ENCODE peak calls at places on chromosomes 7 and 10, in nine cellular contexts. T, Q, F, V, Z, C, E, I and R are unnamed samples.

GRCh38 chr10:132865236-132865635 is 77.1 kb downstream of the CFAP46 start:
- DNase-seq in T (no peak), Q (no peak), F (peak; percentile 28), V (no peak), Z (no peak), C (no peak), E (no peak), I (no peak), R (no peak)

GRCh38 chr10:12482586-12482985 is 133.2 kb downstream of the CAMK1D start:
- DNase-seq in T (no peak), Q (no peak), F (peak; percentile 66), V (no peak), Z (peak; percentile 34), C (no peak), E (no peak), I (no peak), R (no peak)

GRCh38 chr7:36979810-36980248 is 255.5 kb upstream of the AOAH start:
- DNase-seq in T (no peak), Q (no peak), F (no peak), V (no peak), Z (no peak), C (no peak), E (no peak), I (no peak), R (peak; percentile 88)

GRCh38 chr10:29248156-29248555 is 40.7 kb upstream of the LYZL1 start:
- DNase-seq in T (no peak), Q (no peak), F (no peak), V (no peak), Z (no peak), C (no peak), E (no peak), I (no peak), R (no peak)

GRCh38 chr7:30464231-30464660 is 14.3 kb downstream of the NOD1 start:
- DNase-seq in T (peak; percentile 38), Q (peak; percentile 49), F (no peak), V (no peak), Z (no peak), C (no peak), E (no peak), I (no peak), R (peak; percentile 48)

GRCh38 chr10:5628798-5629788 is 37.3 kb downstream of the ASB13 start:
- DNase-seq in T (peak; percentile 67), Q (no peak), F (no peak), V (no peak), Z (no peak), C (no peak), E (no peak), I (peak; percentile 29), R (peak; percentile 69)

GRCh38 chr7:149817836-149818535 is 20.2 kb upstream of the ZNF862 start:
- DNase-seq in T (no peak), Q (no peak), F (no peak), V (no peak), Z (no peak), C (no peak), E (no peak), I (no peak), R (no peak)

GRCh38 chr7:3063016-3063753 is 19.5 kb upstream of the CARD11 start:
- DNase-seq in T (no peak), Q (no peak), F (no peak), V (peak; percentile 36), Z (no peak), C (no peak), E (no peak), I (peak; percentile 6), R (no peak)

GRCh38 chr7:128153436-128153835 is 87.6 kb upstream of the LEP start:
- DNase-seq in T (no peak), Q (no peak), F (no peak), V (no peak), Z (no peak), C (no peak), E (no peak), I (no peak), R (no peak)

GRCh38 chr7:45975847-45976484 is 54.9 kb upstream of the IGFBP3 start:
- DNase-seq in T (no peak), Q (no peak), F (no peak), V (no peak), Z (no peak), C (no peak), E (no peak), I (no peak), R (no peak)

GRCh38 chr10:86027346-86027745 is 339.2 kb downstream of the GRID1 start:
- DNase-seq in T (no peak), Q (no peak), F (no peak), V (no peak), Z (no peak), C (no peak), E (no peak), I (no peak), R (no peak)

GRCh38 chr7:1957471-1958225 is 275.1 kb downstream of the MAD1L1 start:
- DNase-seq in T (no peak), Q (no peak), F (no peak), V (no peak), Z (no peak), C (no peak), E (no peak), I (no peak), R (no peak)

GRCh38 chr7:110835209-110835608 is 255.7 kb upstream of the LRRN3 start:
- DNase-seq in T (no peak), Q (no peak), F (no peak), V (peak; percentile 77), Z (no peak), C (no peak), E (peak; percentile 18), I (peak; percentile 47), R (no peak)

GRCh38 chr7:133705596-133705995 is 421.5 kb upstream of the LRGUK start:
- DNase-seq in T (peak; percentile 84), Q (no peak), F (no peak), V (no peak), Z (no peak), C (no peak), E (no peak), I (peak; percentile 89), R (peak; percentile 88)

GRCh38 chr7:110839866-110840265 is 251.1 kb upstream of the LRRN3 start:
- DNase-seq in T (peak; percentile 22), Q (no peak), F (no peak), V (no peak), Z (peak; percentile 28), C (no peak), E (peak; percentile 33), I (peak; percentile 22), R (peak; percentile 8)

GRCh38 chr10:73940634-73941221 is 29.8 kb downstream of the PLAU start:
- DNase-seq in T (peak; percentile 92), Q (no peak), F (peak; percentile 84), V (peak; percentile 69), Z (peak; percentile 83), C (peak; percentile 93), E (peak; percentile 32), I (peak; percentile 100), R (no peak)

GRCh38 chr7:91264924-91265681 is 870 bp downstream of the FZD1 start:
- DNase-seq in T (peak; percentile 87), Q (no peak), F (peak; percentile 52), V (peak; percentile 73), Z (peak; percentile 62), C (no peak), E (no peak), I (peak; percentile 53), R (peak; percentile 80)

GRCh38 chr10:89250814-89251416 is 660 bp downstream of the LIPA start:
- DNase-seq in T (peak; percentile 27), Q (no peak), F (no peak), V (no peak), Z (no peak), C (no peak), E (peak; percentile 18), I (no peak), R (no peak)

GRCh38 chr10:66242885-66243284 is 683.0 kb upstream of the LRRTM3 start:
- DNase-seq in T (no peak), Q (no peak), F (no peak), V (no peak), Z (no peak), C (no peak), E (no peak), I (no peak), R (no peak)

GRCh38 chr7:129401228-129401967 is 32.8 kb upstream of the STRIP2 start:
- DNase-seq in T (peak; percentile 29), Q (no peak), F (no peak), V (peak; percentile 14), Z (no peak), C (peak; percentile 90), E (peak; percentile 29), I (peak; percentile 81), R (no peak)

GRCh38 chr7:137538361-137538762 is 194.8 kb upstream of the PTN start:
- DNase-seq in T (peak; percentile 89), Q (no peak), F (no peak), V (no peak), Z (no peak), C (no peak), E (no peak), I (peak; percentile 48), R (peak; percentile 87)

GRCh38 chr10:60380781-60381180 is 8.9 kb downstream of the ANK3 start:
- DNase-seq in T (no peak), Q (no peak), F (no peak), V (no peak), Z (no peak), C (no peak), E (no peak), I (no peak), R (no peak)

GRCh38 chr7:100826546-100827329 is 585 bp downstream of the EPHB4 start:
- DNase-seq in T (no peak), Q (no peak), F (no peak), V (no peak), Z (peak; percentile 61), C (no peak), E (no peak), I (no peak), R (no peak)

GRCh38 chr7:135978624-135979023 is 1.5 kb upstream of the MTPN start:
- DNase-seq in T (no peak), Q (no peak), F (no peak), V (no peak), Z (no peak), C (no peak), E (no peak), I (no peak), R (no peak)
- H3K9ac ChIP-seq in T (no peak overlapping the region), Q (no peak overlapping the region), F (no peak overlapping the region), V (no peak overlapping the region), Z (no peak overlapping the region), C (no peak overlapping the region), E (no peak overlapping the region), I (no peak overlapping the region), R (no peak overlapping the region)

GRCh38 chr10:1399431-1400120 is 337.7 kb downstream of the ADARB2 start:
- DNase-seq in T (no peak), Q (no peak), F (no peak), V (no peak), Z (no peak), C (no peak), E (no peak), I (no peak), R (no peak)
- H3K9ac ChIP-seq in T (no peak overlapping the region), Q (no peak overlapping the region), F (no peak overlapping the region), V (no peak overlapping the region), Z (no peak overlapping the region), C (no peak overlapping the region), E (no peak overlapping the region), I (no peak overlapping the region), R (no peak overlapping the region)

GRCh38 chr10:33330543-33331019 is 3.9 kb downstream of the NRP1 start:
- DNase-seq in T (peak; percentile 85), Q (peak; percentile 13), F (peak; percentile 69), V (peak; percentile 59), Z (peak; percentile 85), C (peak; percentile 73), E (peak; percentile 73), I (peak; percentile 100), R (peak; percentile 80)
- H3K9ac ChIP-seq in T (peak overlapping the region; percentile 90), Q (no peak overlapping the region), F (no peak overlapping the region), V (no peak overlapping the region), Z (no peak overlapping the region), C (no peak overlapping the region), E (peak overlapping the region; percentile 35), I (peak overlapping the region; percentile 89), R (peak overlapping the region; percentile 91)

GRCh38 chr7:52085610-52086009 is 769.0 kb upstream of the COBL start:
- DNase-seq in T (no peak), Q (no peak), F (peak; percentile 62), V (no peak), Z (no peak), C (no peak), E (no peak), I (no peak), R (no peak)
- H3K9ac ChIP-seq in T (no peak overlapping the region), Q (no peak overlapping the region), F (no peak overlapping the region), V (no peak overlapping the region), Z (no peak overlapping the region), C (no peak overlapping the region), E (no peak overlapping the region), I (no peak overlapping the region), R (no peak overlapping the region)